ENCODE peak calls at places on chromosomes 3 and 15, in ten cellular contexts. E is stimulated activated CD8-positive, alpha-beta memory T cell treated with anti-CD3 and anti-CD28 coated beads, Interleukin-7, amount 100 ng/mL, for 1 hour; L is body of pancreas; I is effector CD4-positive, alpha-beta T cell; U is HFF-Myc; S is activated naive CD4-positive, alpha-beta T cell; Y is breast epithelium; V is endodermal cell; A is GM10248; N is colonic mucosa. J is an unnamed sample.

GRCh38 chr3:15847239-15847638 is 49.5 kb upstream of the ANKRD28 start:
- DNase-seq in U (no peak), I (no peak), Y (no peak), V (no peak), A (no peak), N (no peak), S (no peak), L (no peak), E (no peak), J (no peak)

GRCh38 chr3:194296832-194297666 is 54.1 kb downstream of the CPN2 start:
- DNase-seq in S (no peak), I (no peak), E (no peak), N (no peak), V (peak; percentile 94), A (no peak), U (no peak), L (peak; percentile 78), Y (no peak), J (no peak)

GRCh38 chr3:55549172-55549571 is 62.1 kb upstream of the WNT5A start:
- DNase-seq in V (no peak), E (no peak), U (peak; percentile 77), N (no peak), S (no peak), A (no peak), Y (no peak), L (no peak), I (no peak), J (peak; percentile 23)

GRCh38 chr3:47261301-47261700 is 21.3 kb downstream of the KIF9 start:
- DNase-seq in E (no peak), U (no peak), S (no peak), I (no peak), Y (no peak), N (no peak), A (no peak), V (no peak), L (no peak), J (no peak)

GRCh38 chr15:76185716-76186115 is 125.6 kb downstream of the ETFA start:
- DNase-seq in N (peak; percentile 42), I (no peak), Y (no peak), S (no peak), U (no peak), L (peak; percentile 37), V (peak; percentile 86), A (peak; percentile 60), E (no peak), J (peak; percentile 49)

GRCh38 chr3:123301331-123302184 is 99.8 kb downstream of the SEC22A start:
- DNase-seq in S (no peak), Y (no peak), L (no peak), E (no peak), I (no peak), V (no peak), N (no peak), U (no peak), A (no peak), J (no peak)

GRCh38 chr3:129233538-129233937 is 15.9 kb upstream of the COPG1 start:
- DNase-seq in N (peak; percentile 39), U (no peak), A (peak; percentile 75), S (no peak), Y (no peak), E (no peak), L (no peak), V (no peak), I (no peak), J (no peak)

GRCh38 chr3:124832782-124833709 is 54.1 kb downstream of the ITGB5 start:
- DNase-seq in L (no peak), A (no peak), E (no peak), Y (no peak), U (peak; percentile 47), N (no peak), V (no peak), S (no peak), I (no peak), J (peak; percentile 81)

GRCh38 chr15:64855206-64856000 is 13.7 kb downstream of the PLEKHO2 start:
- DNase-seq in S (no peak), A (no peak), V (peak; percentile 37), I (no peak), Y (no peak), L (no peak), N (no peak), U (peak; percentile 47), E (no peak), J (no peak)

GRCh38 chr15:39593071-39594055 is 12.5 kb downstream of the THBS1 start:
- DNase-seq in N (no peak), E (no peak), S (no peak), Y (no peak), L (no peak), I (no peak), U (no peak), A (no peak), V (no peak), J (peak; percentile 7)

GRCh38 chr3:135329479-135329878 is 534.4 kb downstream of the EPHB1 start:
- DNase-seq in N (no peak), E (no peak), S (no peak), V (no peak), I (no peak), L (peak; percentile 6), A (no peak), U (no peak), Y (no peak), J (no peak)

GRCh38 chr15:53716909-53717878 is 42.3 kb downstream of the WDR72 start:
- DNase-seq in V (no peak), Y (no peak), U (no peak), E (no peak), S (no peak), N (no peak), L (no peak), A (no peak), I (no peak), J (no peak)

GRCh38 chr15:80798911-80799310 is 19.7 kb downstream of the CEMIP start:
- DNase-seq in U (no peak), Y (no peak), I (no peak), L (no peak), E (no peak), S (no peak), V (no peak), A (no peak), N (no peak), J (no peak)

GRCh38 chr3:126422571-126423091 is 27.9 kb downstream of the CFAP100 start:
- DNase-seq in L (no peak), U (no peak), Y (peak; percentile 34), S (no peak), A (no peak), E (no peak), N (no peak), V (peak; percentile 44), I (no peak), J (no peak)

GRCh38 chr3:47385007-47385406 is 4.2 kb downstream of the PTPN23 start:
- DNase-seq in U (no peak), I (no peak), A (no peak), V (no peak), L (no peak), S (no peak), Y (no peak), E (no peak), N (no peak), J (no peak)

GRCh38 chr3:42684632-42685362 is 540 bp upstream of the KLHL40 start:
- DNase-seq in Y (no peak), S (no peak), N (no peak), A (no peak), I (no peak), E (no peak), U (no peak), V (no peak), L (no peak), J (no peak)

GRCh38 chr3:159620281-159620680 is 368.4 kb upstream of the IL12A start:
- DNase-seq in I (no peak), V (no peak), N (no peak), Y (no peak), E (no peak), A (no peak), S (no peak), U (no peak), L (no peak), J (no peak)

GRCh38 chr15:93703092-93703785 is 528.1 kb upstream of the MCTP2 start:
- DNase-seq in Y (no peak), U (no peak), V (no peak), S (no peak), N (no peak), A (no peak), L (no peak), I (no peak), E (no peak), J (no peak)

GRCh38 chr3:35782355-35782754 is 143.0 kb downstream of the ARPP21 start:
- DNase-seq in E (no peak), Y (no peak), U (no peak), I (no peak), V (no peak), S (no peak), L (no peak), N (no peak), A (no peak), J (no peak)

GRCh38 chr3:148709560-148710253 is 12.0 kb downstream of the AGTR1 start:
- DNase-seq in V (no peak), S (no peak), A (no peak), Y (no peak), N (no peak), U (no peak), E (no peak), I (no peak), L (no peak), J (no peak)

GRCh38 chr15:91849749-91850161 is 3.8 kb upstream of the SLCO3A1 start:
- DNase-seq in L (no peak), V (no peak), N (no peak), Y (no peak), E (no peak), U (no peak), A (no peak), I (no peak), S (no peak), J (no peak)

GRCh38 chr3:35639251-35640185 is at the start of gene ARPP21:
- DNase-seq in Y (no peak), U (no peak), I (no peak), E (no peak), V (peak; percentile 76), S (no peak), N (no peak), A (peak; percentile 24), L (peak; percentile 19), J (no peak)

GRCh38 chr3:101072299-101072698 is 79.1 kb upstream of the ABI3BP start:
- DNase-seq in S (no peak), L (no peak), E (no peak), N (peak; percentile 19), A (no peak), Y (no peak), U (no peak), I (no peak), V (no peak), J (no peak)

GRCh38 chr3:65107174-65107573 is 419.4 kb upstream of the ADAMTS9 start:
- DNase-seq in I (no peak), A (no peak), V (no peak), L (no peak), Y (no peak), U (no peak), S (no peak), N (no peak), E (no peak), J (no peak)

GRCh38 chr3:150599611-150600297 is 3.4 kb upstream of the SELENOT start:
- DNase-seq in S (no peak), L (no peak), V (peak; percentile 79), N (no peak), I (no peak), A (peak; percentile 30), Y (no peak), E (no peak), U (no peak), J (peak; percentile 28)

GRCh38 chr15:90701880-90702630 is 15.1 kb upstream of the BLM start:
- DNase-seq in Y (no peak), U (no peak), L (no peak), V (no peak), N (no peak), A (no peak), S (no peak), E (no peak), I (no peak), J (no peak)

J was measured in BJ.